ENCODE peak calls at places on chromosomes 13 and 19, in eight cellular contexts. D is body of pancreas, O is lung, S is tibial nerve, Y is cardiac muscle cell, A is iPS DF 6.9, P is pancreas, R is transverse colon. L is an unnamed sample.

GRCh38 chr19:12783226-12783848 is 7.9 kb upstream of the JUNB start:
- DNase-seq in D (no peak), O (no peak), S (no peak), Y (no peak), A (no peak), P (no peak), R (no peak), L (no peak)

GRCh38 chr13:38530492-38530891 is 156.4 kb upstream of the FREM2 start:
- DNase-seq in D (peak; percentile 7), O (no peak), S (no peak), Y (peak; percentile 29), A (no peak), P (no peak), R (no peak), L (no peak)

GRCh38 chr13:110887242-110887954 is 27.5 kb downstream of the ANKRD10 start:
- DNase-seq in D (no peak), O (no peak), S (no peak), Y (no peak), A (no peak), P (no peak), R (no peak), L (no peak)

GRCh38 chr13:27933580-27934328 is 14.0 kb downstream of the PDX1 start:
- DNase-seq in D (peak; percentile 72), O (no peak), S (no peak), Y (no peak), A (no peak), P (peak; percentile 37), R (no peak), L (no peak)

GRCh38 chr13:64936879-64937278 is 2293.3 kb downstream of the PCDH9 start:
- DNase-seq in D (no peak), O (no peak), S (no peak), Y (no peak), A (no peak), P (no peak), R (no peak), L (no peak)

GRCh38 chr19:42335374-42335936 is 10.0 kb downstream of the MEGF8 start:
- DNase-seq in D (no peak), O (no peak), S (no peak), Y (no peak), A (no peak), P (no peak), R (no peak), L (no peak)

GRCh38 chr19:35528218-35529038 is at the start of gene SBSN:
- DNase-seq in D (no peak), O (no peak), S (no peak), Y (no peak), A (no peak), P (no peak), R (no peak), L (no peak)

GRCh38 chr19:40921005-40921897 is 39.2 kb upstream of the CYP2A7 start:
- DNase-seq in D (peak; percentile 25), O (peak; percentile 88), S (no peak), Y (peak; percentile 26), A (no peak), P (peak; percentile 62), R (peak; percentile 83), L (no peak)

GRCh38 chr13:44021422-44021821 is 141.7 kb downstream of the LACC1 start:
- DNase-seq in D (no peak), O (no peak), S (no peak), Y (no peak), A (no peak), P (no peak), R (no peak), L (no peak)

GRCh38 chr13:25372275-25373081 is 704 bp downstream of the ATP8A2 start:
- DNase-seq in D (no peak), O (no peak), S (no peak), Y (peak; percentile 14), A (no peak), P (no peak), R (no peak), L (no peak)

GRCh38 chr13:75357576-75358295 is 124.2 kb downstream of the TBC1D4 start:
- DNase-seq in D (peak; percentile 32), O (no peak), S (no peak), Y (peak; percentile 37), A (peak; percentile 37), P (no peak), R (no peak), L (peak; percentile 37)

GRCh38 chr19:28987177-28987576 is 225.8 kb downstream of the UQCRFS1 start:
- DNase-seq in D (no peak), O (no peak), S (no peak), Y (no peak), A (no peak), P (no peak), R (no peak), L (no peak)

GRCh38 chr19:28984315-28984714 is 228.6 kb downstream of the UQCRFS1 start:
- DNase-seq in D (no peak), O (no peak), S (no peak), Y (no peak), A (no peak), P (no peak), R (no peak), L (no peak)

GRCh38 chr19:28981994-28982393 is 231.0 kb downstream of the UQCRFS1 start:
- DNase-seq in D (no peak), O (no peak), S (no peak), Y (no peak), A (no peak), P (no peak), R (no peak), L (no peak)

GRCh38 chr19:28988066-28988465 is 224.9 kb downstream of the UQCRFS1 start:
- DNase-seq in D (no peak), O (no peak), S (no peak), Y (no peak), A (no peak), P (no peak), R (no peak), L (no peak)

GRCh38 chr19:28985201-28985600 is 227.8 kb downstream of the UQCRFS1 start:
- DNase-seq in D (no peak), O (no peak), S (no peak), Y (no peak), A (no peak), P (no peak), R (no peak), L (no peak)
- H3K27ac ChIP-seq in D (no peak overlapping the region), O (no peak overlapping the region), S (no peak overlapping the region), Y (no peak overlapping the region), A (no peak overlapping the region), P (no peak overlapping the region), R (no peak overlapping the region), L (no peak overlapping the region)

DNA sequence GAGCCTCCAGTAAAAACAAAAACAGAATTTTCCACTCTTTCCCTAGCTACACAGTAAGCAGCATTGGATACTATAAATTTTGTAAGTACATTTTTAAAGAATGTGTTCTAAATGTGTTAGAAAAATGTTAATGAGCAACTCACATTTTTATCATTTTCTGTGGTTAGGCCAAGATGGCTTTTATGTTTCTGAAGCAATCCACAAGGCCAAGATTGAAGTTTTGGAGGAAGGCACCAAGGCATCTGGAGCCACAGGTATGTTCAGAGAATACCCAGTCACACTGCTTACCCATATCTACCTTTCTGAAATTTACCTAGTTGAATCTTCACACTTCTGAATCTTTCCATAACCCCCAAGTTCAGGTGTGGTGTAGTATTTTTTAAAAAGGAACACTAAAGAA is 21.6 kb downstream of the SERPINE3 start:
- DNase-seq in D (no peak), O (no peak), S (no peak), Y (no peak), A (no peak), P (no peak), R (no peak), L (no peak)
- H3K27ac ChIP-seq in D (no peak overlapping the region), O (no peak overlapping the region), S (no peak overlapping the region), Y (no peak overlapping the region), A (no peak overlapping the region), P (no peak overlapping the region), R (no peak overlapping the region), L (no peak overlapping the region)

GRCh38 chr19:4385291-4386037 is 14.9 kb downstream of the SH3GL1 start:
- DNase-seq in D (no peak), O (no peak), S (no peak), Y (no peak), A (no peak), P (no peak), R (no peak), L (no peak)
- H3K27ac ChIP-seq in D (no peak overlapping the region), O (no peak overlapping the region), S (peak overlapping the region; percentile 65), Y (no peak overlapping the region), A (no peak overlapping the region), P (no peak overlapping the region), R (no peak overlapping the region), L (no peak overlapping the region)

GRCh38 chr19:34360354-34360909 is 4.6 kb upstream of the GPI start:
- DNase-seq in D (no peak), O (no peak), S (no peak), Y (no peak), A (no peak), P (no peak), R (no peak), L (no peak)
- H3K27ac ChIP-seq in D (peak overlapping the region; percentile 86), O (peak overlapping the region; percentile 82), S (no peak overlapping the region), Y (peak overlapping the region; percentile 76), A (no peak overlapping the region), P (peak overlapping the region; percentile 80), R (peak overlapping the region; percentile 77), L (peak overlapping the region; percentile 66)

DNA sequence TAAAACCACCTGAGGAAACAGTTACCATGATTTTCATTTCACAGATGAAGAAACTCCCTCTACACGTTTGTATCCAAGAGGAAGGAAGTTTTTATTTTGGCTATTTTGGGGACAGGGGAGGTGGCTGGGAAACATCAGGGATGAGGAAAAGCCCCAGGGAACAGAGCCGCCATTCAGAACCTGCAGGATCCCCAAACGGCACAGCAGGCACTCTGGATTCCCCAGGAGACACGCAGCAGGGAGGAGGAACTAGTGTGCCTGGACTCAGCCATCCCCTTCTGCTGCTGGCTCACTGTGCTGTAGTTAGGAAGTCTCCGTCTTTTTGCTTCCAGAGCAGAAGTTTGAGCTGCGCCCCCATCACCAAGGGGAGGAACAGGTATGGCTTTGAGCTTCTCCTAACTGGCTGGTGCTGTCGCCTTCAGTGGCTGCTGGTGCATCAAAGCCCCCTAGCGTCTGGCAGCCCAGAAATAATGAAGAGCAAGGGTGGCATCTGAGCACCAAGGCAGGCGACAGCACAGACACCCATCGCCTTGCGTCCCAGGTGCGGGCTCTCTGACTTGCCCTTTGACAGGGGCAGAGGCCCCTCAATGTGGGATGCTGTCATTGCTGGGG is 4.2 kb downstream of the NAPA start:
- DNase-seq in D (no peak), O (no peak), S (no peak), Y (no peak), A (no peak), P (no peak), R (no peak), L (no peak)
- H3K27ac ChIP-seq in D (peak overlapping the region; percentile 99), O (peak overlapping the region; percentile 85), S (no peak overlapping the region), Y (no peak overlapping the region), A (no peak overlapping the region), P (peak overlapping the region; percentile 92), R (peak overlapping the region; percentile 99), L (no peak overlapping the region)

L was measured in naive thymus-derived CD4-positive, alpha-beta T cell.